ENCODE peak calls at places on chromosomes 6 and 20, in ten cellular contexts. V is anterior cingulate cortex; M is activated CD4-positive, CD25-positive, alpha-beta regulatory T cell; G is T-helper 2 cell; H is fibroblast of gingiva; S is ecto neural progenitor cell; I is type B pancreatic cell; J is naive B cell; C is AG10803; R is A172. D is an unnamed sample.

GRCh38 chr20:25867776-25868649 is 171.4 kb upstream of the ZNF337 start:
- DNase-seq in V (peak), M (peak), G (peak), H (peak), S (peak), I (peak), J (peak), C (peak), R (no peak), D (peak)

GRCh38 chr6:38671885-38672467 is 31.0 kb downstream of the GLO1 start:
- DNase-seq in V (no peak), M (no peak), G (no peak), H (peak), S (no peak), I (no peak), J (peak), C (peak), R (peak), D (peak)

GRCh38 chr6:45880139-45880538 is 135.5 kb downstream of the CLIC5 start:
- DNase-seq in V (no peak), M (no peak), G (no peak), H (no peak), S (no peak), I (no peak), J (no peak), C (peak), R (no peak), D (peak)

GRCh38 chr20:40687384-40688128 is 1.5 kb downstream of the MAFB start:
- DNase-seq in V (no peak), M (no peak), G (no peak), H (peak), S (peak), I (no peak), J (no peak), C (peak), R (no peak), D (peak)

GRCh38 chr6:39876111-39876510 is 58.2 kb downstream of the MOCS1 start:
- DNase-seq in V (no peak), M (no peak), G (no peak), H (no peak), S (no peak), I (no peak), J (no peak), C (no peak), R (no peak), D (no peak)

GRCh38 chr6:33691456-33692077 is 19.9 kb downstream of the UQCC2 start:
- DNase-seq in V (no peak), M (no peak), G (no peak), H (no peak), S (no peak), I (no peak), J (no peak), C (no peak), R (no peak), D (no peak)

GRCh38 chr20:46430921-46431712 is 24.7 kb upstream of the ELMO2 start:
- DNase-seq in V (no peak), M (no peak), G (no peak), H (no peak), S (no peak), I (no peak), J (no peak), C (no peak), R (no peak), D (no peak)

GRCh38 chr20:58597021-58597940 is 53.8 kb upstream of the STX16 start:
- DNase-seq in V (no peak), M (no peak), G (no peak), H (no peak), S (no peak), I (no peak), J (no peak), C (peak), R (peak), D (peak)

GRCh38 chr20:45425561-45425960 is 9.6 kb downstream of the PIGT start:
- DNase-seq in V (no peak), M (no peak), G (no peak), H (no peak), S (no peak), I (no peak), J (no peak), C (no peak), R (no peak), D (no peak)

GRCh38 chr20:14245368-14245970 is 91.9 kb downstream of the FLRT3 start:
- DNase-seq in V (no peak), M (no peak), G (no peak), H (peak), S (no peak), I (no peak), J (no peak), C (peak), R (no peak), D (peak)

GRCh38 chr6:101845172-101845571 is 451.7 kb downstream of the GRIK2 start:
- DNase-seq in V (no peak), M (no peak), G (no peak), H (no peak), S (no peak), I (no peak), J (no peak), C (no peak), R (no peak), D (no peak)

GRCh38 chr6:17311595-17312311 is 30.6 kb downstream of the RBM24 start:
- DNase-seq in V (peak), M (no peak), G (no peak), H (peak), S (no peak), I (no peak), J (no peak), C (peak), R (no peak), D (peak)

GRCh38 chr6:163507965-163508364 is 93.4 kb downstream of the QKI start:
- DNase-seq in V (no peak), M (no peak), G (no peak), H (no peak), S (no peak), I (no peak), J (no peak), C (no peak), R (no peak), D (no peak)

GRCh38 chr6:147154454-147154853 is 49.8 kb upstream of the STXBP5 start:
- DNase-seq in V (no peak), M (no peak), G (no peak), H (peak), S (no peak), I (no peak), J (no peak), C (peak), R (peak), D (peak)

GRCh38 chr6:146770965-146771735 is 172.4 kb downstream of the ADGB start:
- DNase-seq in V (no peak), M (no peak), G (no peak), H (no peak), S (no peak), I (no peak), J (peak), C (peak), R (no peak), D (no peak)

GRCh38 chr6:43616728-43617472 is 12.2 kb downstream of the GTPBP2 start:
- DNase-seq in V (no peak), M (no peak), G (no peak), H (no peak), S (no peak), I (no peak), J (no peak), C (no peak), R (no peak), D (no peak)